ENCODE peak calls at places on chromosomes 1 and 21, in five cellular contexts. P, V, Q, K and I are unnamed samples.

GRCh38 chr1:213020016-213020415 is 4.3 kb upstream of the ANGEL2 start:
- DNase-seq in P (no peak), V (no peak), Q (no peak), K (no peak), I (no peak)

GRCh38 chr1:157862114-157863070 is 20.8 kb upstream of the CD5L start:
- DNase-seq in P (no peak), V (no peak), Q (no peak), K (no peak), I (no peak)

GRCh38 chr1:162196387-162196786 is 126.9 kb downstream of the NOS1AP start:
- DNase-seq in P (peak), V (no peak), Q (no peak), K (no peak), I (no peak)

GRCh38 chr1:236861560-236862230 is 66.6 kb downstream of the MTR start:
- DNase-seq in P (no peak), V (no peak), Q (no peak), K (no peak), I (no peak)

GRCh38 chr1:41639332-41639936 is 155.0 kb upstream of the EDN2 start:
- DNase-seq in P (no peak), V (no peak), Q (no peak), K (no peak), I (no peak)

GRCh38 chr1:17635811-17636210 is 96.3 kb downstream of the ARHGEF10L start:
- DNase-seq in P (peak), V (no peak), Q (peak), K (peak), I (no peak)

GRCh38 chr1:45430486-45430885 is 60.5 kb downstream of the TESK2 start:
- DNase-seq in P (no peak), V (no peak), Q (no peak), K (peak), I (no peak)

GRCh38 chr1:112390775-112391602 is 5.0 kb upstream of the CTTNBP2NL start:
- DNase-seq in P (peak), V (peak), Q (peak), K (peak), I (no peak)

GRCh38 chr1:109412551-109412950 is 13.7 kb downstream of the PSMA5 start:
- DNase-seq in P (no peak), V (no peak), Q (no peak), K (no peak), I (no peak)

GRCh38 chr1:181430015-181430657 is 53.2 kb upstream of the CACNA1E start:
- DNase-seq in P (no peak), V (no peak), Q (no peak), K (no peak), I (no peak)

GRCh38 chr1:22053861-22054770 is 1.6 kb downstream of the CDC42 start:
- DNase-seq in P (no peak), V (no peak), Q (no peak), K (no peak), I (no peak)

GRCh38 chr1:235888119-235888643 is 21.5 kb upstream of the LYST start:
- DNase-seq in P (no peak), V (no peak), Q (no peak), K (no peak), I (no peak)

GRCh38 chr1:47688631-47689296 is 250.9 kb downstream of the FOXD2 start:
- DNase-seq in P (no peak), V (no peak), Q (peak), K (no peak), I (no peak)

GRCh38 chr21:25999935-26000582 is 170.5 kb downstream of the APP start:
- DNase-seq in P (peak), V (no peak), Q (no peak), K (no peak), I (no peak)

GRCh38 chr1:67749844-67750689 is 65.1 kb downstream of the GADD45A start:
- DNase-seq in P (no peak), V (peak), Q (no peak), K (peak), I (no peak)

GRCh38 chr1:153697191-153697872 is 18.8 kb downstream of the NPR1 start:
- DNase-seq in P (no peak), V (peak), Q (peak), K (no peak), I (no peak)

GRCh38 chr1:15525043-15525958 is 1.3 kb upstream of the CASP9 start:
- DNase-seq in P (peak), V (no peak), Q (peak), K (peak), I (peak)

GRCh38 chr1:224054611-224055010 is 59.3 kb upstream of the FBXO28 start:
- DNase-seq in P (no peak), V (no peak), Q (no peak), K (no peak), I (no peak)

GRCh38 chr21:31557956-31558838 is 101.3 kb upstream of the SOD1 start:
- DNase-seq in P (peak), V (no peak), Q (no peak), K (no peak), I (no peak)

GRCh38 chr1:184223216-184223615 is 163.6 kb upstream of the C1orf21 start:
- DNase-seq in P (no peak), V (peak), Q (no peak), K (no peak), I (no peak)

GRCh38 chr1:7993593-7994479 is 32.3 kb downstream of the ERRFI1 start:
- DNase-seq in P (no peak), V (no peak), Q (no peak), K (no peak), I (no peak)

GRCh38 chr1:96234299-96234698 is 487.3 kb upstream of the PTBP2 start:
- DNase-seq in P (no peak), V (peak), Q (peak), K (peak), I (no peak)

GRCh38 chr1:11523746-11524464 is 45.0 kb downstream of the DISP3 start:
- DNase-seq in P (no peak), V (no peak), Q (peak), K (no peak), I (peak)

GRCh38 chr1:154760469-154760933 is 109.6 kb downstream of the KCNN3 start:
- DNase-seq in P (peak), V (peak), Q (peak), K (peak), I (peak)

GRCh38 chr1:223266632-223267172 is 97.3 kb downstream of the SUSD4 start:
- DNase-seq in P (no peak), V (no peak), Q (no peak), K (no peak), I (no peak)

GRCh38 chr1:18820791-18821641 is 38.4 kb downstream of the TAS1R2 start:
- DNase-seq in P (peak), V (peak), Q (peak), K (peak), I (peak)

GRCh38 chr1:36763771-36764170 is 270.5 kb downstream of the GRIK3 start:
- DNase-seq in P (no peak), V (no peak), Q (no peak), K (no peak), I (no peak)

GRCh38 chr1:155125511-155125945 is 2.1 kb upstream of the EFNA1 start:
- DNase-seq in P (no peak), V (peak), Q (peak), K (no peak), I (no peak)

GRCh38 chr1:164562947-164563346 is 4.0 kb downstream of the PBX1 start:
- DNase-seq in P (no peak), V (no peak), Q (no peak), K (no peak), I (no peak)
- H3K4me3 ChIP-seq in P (peak), V (peak), Q (peak), K (no peak), I (peak)

GRCh38 chr1:226111865-226112395 is 49.4 kb downstream of the H3-3A start:
- DNase-seq in P (no peak), V (no peak), Q (no peak), K (no peak), I (no peak)

GRCh38 chr1:226108935-226109828 is 46.7 kb downstream of the H3-3A start:
- DNase-seq in P (no peak), V (no peak), Q (peak), K (peak), I (peak)

GRCh38 chr1:226111109-226111864 is 48.8 kb downstream of the H3-3A start:
- DNase-seq in P (no peak), V (no peak), Q (no peak), K (peak), I (no peak)

GRCh38 chr1:226109829-226110248 is 47.3 kb downstream of the H3-3A start:
- DNase-seq in P (peak), V (peak), Q (peak), K (peak), I (peak)

GRCh38 chr1:226110249-226111108 is 48.0 kb downstream of the H3-3A start:
- DNase-seq in P (peak), V (peak), Q (peak), K (peak), I (peak)
- TF ChIP-seq POLR2A in P (peak), V (no peak), Q (no peak), K (no peak), I (peak)

GRCh38 chr1:117098287-117098890 is 23.2 kb downstream of the TRIM45 start:
- DNase-seq in P (no peak), V (no peak), Q (no peak), K (no peak), I (no peak)

GRCh38 chr1:117095237-117095636 is 26.3 kb downstream of the TRIM45 start:
- DNase-seq in P (no peak), V (no peak), Q (no peak), K (no peak), I (no peak)

GRCh38 chr1:117093870-117094621 is 27.5 kb downstream of the TRIM45 start:
- DNase-seq in P (no peak), V (peak), Q (no peak), K (no peak), I (peak)

GRCh38 chr1:117093091-117093534 is 28.4 kb downstream of the TRIM45 start:
- DNase-seq in P (peak), V (peak), Q (peak), K (peak), I (no peak)

GRCh38 chr1:117096871-117097842 is 24.4 kb downstream of the TRIM45 start:
- DNase-seq in P (no peak), V (no peak), Q (no peak), K (no peak), I (no peak)
- TF ChIP-seq EP300 in P (no peak), V (no peak), Q (no peak), K (no peak), I (no peak)

GRCh38 chr1:227543283-227544066 is 19.9 kb upstream of the ZNF678 start:
- DNase-seq in P (no peak), V (no peak), Q (no peak), K (no peak), I (no peak)

GRCh38 chr1:227541129-227541528 is 22.2 kb upstream of the ZNF678 start:
- DNase-seq in P (no peak), V (no peak), Q (no peak), K (no peak), I (no peak)

GRCh38 chr1:227544067-227544655 is 19.2 kb upstream of the ZNF678 start:
- DNase-seq in P (no peak), V (no peak), Q (no peak), K (no peak), I (no peak)

GRCh38 chr1:227541796-227542152 is 21.6 kb upstream of the ZNF678 start:
- DNase-seq in P (peak), V (no peak), Q (peak), K (no peak), I (no peak)

GRCh38 chr1:227542153-227543120 is 20.9 kb upstream of the ZNF678 start:
- DNase-seq in P (peak), V (peak), Q (peak), K (peak), I (peak)
- H3K4me3 ChIP-seq in P (peak), V (peak), Q (peak), K (peak), I (peak)

DNA sequence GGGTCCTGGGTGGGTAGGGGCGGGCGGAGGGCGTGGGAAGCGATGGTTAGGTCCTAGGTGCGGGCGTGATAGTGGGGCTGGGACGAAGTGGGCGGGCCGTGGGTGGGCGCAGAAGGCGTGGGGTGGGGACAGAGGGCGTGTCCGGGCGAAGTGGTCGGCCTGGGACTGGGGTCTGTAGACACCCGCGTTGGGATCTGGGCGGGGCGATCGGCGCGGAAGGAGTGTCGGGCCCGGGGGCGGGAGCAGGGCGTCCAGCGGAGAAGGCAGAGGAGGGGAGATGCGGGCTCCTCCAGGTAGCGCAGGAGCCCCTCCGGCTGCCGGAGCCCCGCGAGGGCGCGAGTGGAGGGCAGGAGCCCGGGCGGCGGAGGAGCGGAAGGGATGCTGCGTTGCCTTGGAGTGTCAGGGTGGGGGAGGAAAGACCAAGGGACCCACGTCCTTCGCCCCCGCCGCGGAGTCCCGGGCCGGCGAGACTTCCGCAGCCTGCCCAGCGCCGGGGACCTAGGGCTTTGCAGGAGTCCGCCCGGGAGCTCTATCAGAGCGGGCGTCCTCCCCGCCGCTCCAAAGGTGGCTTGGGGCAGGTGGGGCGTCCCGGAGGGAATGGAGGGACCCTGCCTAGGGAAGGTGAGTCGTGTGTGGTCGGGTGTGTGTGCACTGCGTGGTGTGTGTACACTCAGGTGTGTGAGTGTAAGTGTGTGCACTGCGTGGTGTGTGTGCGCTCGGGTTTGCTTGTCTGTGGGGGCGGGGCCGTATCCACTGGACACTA is 27.0 kb upstream of the PRSS38 start:
- DNase-seq in P (no peak), V (no peak), Q (peak), K (no peak), I (peak)
- TF ChIP-seq POLR2A in P (no peak), V (no peak), Q (no peak), K (no peak), I (peak)